ENCODE peak calls at places on chromosomes 13 and 19, in four cellular contexts. V is pancreas, C is heart left ventricle, I is astrocyte. Z is an unnamed sample.

GRCh38 chr19:4521170-4521887 is 3.0 kb upstream of the PLIN4 start:
- DNase-seq in C (no peak), V (no peak), I (no peak), Z (no peak)

GRCh38 chr13:40464349-40464748 is 202.1 kb downstream of the FOXO1 start:
- DNase-seq in V (no peak), C (no peak), I (no peak), Z (no peak)

GRCh38 chr13:29513981-29514719 is 81.3 kb downstream of the SLC7A1 start:
- DNase-seq in I (no peak), C (no peak), V (peak; percentile 56), Z (no peak)

GRCh38 chr13:28820099-28821051 is at the start of gene MTUS2:
- DNase-seq in V (peak; percentile 65), C (no peak), I (no peak), Z (no peak)

GRCh38 chr19:10551698-10552301 is 8.1 kb downstream of the ATG4D start:
- DNase-seq in I (no peak), C (no peak), V (peak; percentile 50), Z (no peak)

GRCh38 chr19:43950834-43951626 is at the start of gene ZNF221:
- DNase-seq in I (peak; percentile 97), C (peak; percentile 94), V (peak; percentile 84), Z (peak; percentile 90)

GRCh38 chr19:49487277-49488045 is at the start of gene RPL13A:
- DNase-seq in V (peak; percentile 100), C (peak; percentile 100), I (peak; percentile 93), Z (peak; percentile 100)

GRCh38 chr19:16106121-16106520 is 5.6 kb upstream of the RAB8A start:
- DNase-seq in V (no peak), C (no peak), I (peak; percentile 55), Z (no peak)

GRCh38 chr13:34506796-34507195 is 435.3 kb upstream of the NBEA start:
- DNase-seq in C (no peak), I (peak; percentile 42), V (no peak), Z (no peak)

GRCh38 chr13:24053505-24054251 is 106.8 kb upstream of the SPATA13 start:
- DNase-seq in V (no peak), C (no peak), I (peak; percentile 42), Z (no peak)

GRCh38 chr19:13579388-13580060 is 73.2 kb upstream of the CACNA1A start:
- DNase-seq in V (no peak), C (no peak), I (peak; percentile 53), Z (no peak)

GRCh38 chr19:4859697-4860096 is 7.8 kb downstream of the PLIN3 start:
- DNase-seq in V (no peak), C (no peak), I (no peak), Z (no peak)

GRCh38 chr19:40907968-40908735 is 26.1 kb upstream of the CYP2A7 start:
- DNase-seq in V (peak; percentile 75), I (no peak), C (no peak), Z (no peak)

GRCh38 chr19:47756953-47757608 is 11.7 kb downstream of the NOP53 start:
- DNase-seq in I (no peak), C (no peak), V (peak; percentile 59), Z (no peak)

GRCh38 chr19:58134244-58134643 is 16.3 kb downstream of the ZNF329 start:
- DNase-seq in C (no peak), V (no peak), I (no peak), Z (no peak)

GRCh38 chr13:41916173-41916954 is 44.5 kb downstream of the VWA8 start:
- DNase-seq in C (no peak), I (peak; percentile 90), V (no peak), Z (no peak)

GRCh38 chr19:39359026-39359425 is 16.8 kb downstream of the SAMD4B start:
- DNase-seq in V (no peak), I (no peak), C (no peak), Z (no peak)

GRCh38 chr13:113991191-113991669 is 17.4 kb upstream of the C13orf46 start:
- DNase-seq in C (peak; percentile 18), V (no peak), I (no peak), Z (no peak)

GRCh38 chr19:18733196-18733647 is 49.7 kb downstream of the CRTC1 start:
- DNase-seq in I (peak; percentile 65), C (no peak), V (peak; percentile 56), Z (no peak)

GRCh38 chr19:6730153-6730804 is 7.1 kb downstream of the GPR108 start:
- DNase-seq in V (peak; percentile 85), C (no peak), I (no peak), Z (no peak)

GRCh38 chr13:98975822-98976261 is 2.0 kb downstream of the DOCK9 start:
- DNase-seq in V (no peak), C (no peak), I (no peak), Z (no peak)

GRCh38 chr19:50679177-50680125 is 30.2 kb downstream of the C19orf81 start:
- DNase-seq in I (peak; percentile 26), C (peak; percentile 74), V (peak; percentile 84), Z (peak; percentile 81)

GRCh38 chr13:30429721-30430694 is 7.7 kb downstream of the UBE2L5 start:
- DNase-seq in V (no peak), I (peak; percentile 94), C (no peak), Z (no peak)

GRCh38 chr19:45784096-45784495 is 1.8 kb upstream of the DMPK start:
- DNase-seq in I (no peak), V (no peak), C (no peak), Z (no peak)

GRCh38 chr13:28220166-28220565 is 81.8 kb downstream of the PAN3 start:
- DNase-seq in V (no peak), I (peak; percentile 7), C (no peak), Z (no peak)

GRCh38 chr13:114071991-114072390 is 60.4 kb downstream of the RASA3 start:
- DNase-seq in C (peak; percentile 22), I (no peak), V (peak; percentile 22), Z (no peak)

GRCh38 chr13:50612717-50613116 is 230.8 kb downstream of the DLEU7 start:
- DNase-seq in C (no peak), V (no peak), I (no peak), Z (no peak)

GRCh38 chr19:5536337-5536894 is 31.3 kb downstream of the TINCR start:
- DNase-seq in C (peak; percentile 90), I (peak; percentile 54), V (peak; percentile 76), Z (peak; percentile 63)

GRCh38 chr19:23145617-23146415 is 29.0 kb downstream of the ZNF730 start:
- DNase-seq in C (no peak), I (no peak), V (no peak), Z (no peak)
- H3K9me3 ChIP-seq in C (no peaks in the 10 kb centered on the region), I (peaks cover 6% of the 10 kb centered on the region), V (no peaks in the 10 kb centered on the region), Z (peaks cover 69% of the 10 kb centered on the region)

GRCh38 chr19:2173841-2174577 is 10.3 kb downstream of the DOT1L start:
- DNase-seq in I (no peak), V (no peak), C (no peak), Z (no peak)
- H3K9me3 ChIP-seq in I (no peaks in the 10 kb centered on the region), V (no peaks in the 10 kb centered on the region), C (no peaks in the 10 kb centered on the region), Z (no peaks in the 10 kb centered on the region)

DNA sequence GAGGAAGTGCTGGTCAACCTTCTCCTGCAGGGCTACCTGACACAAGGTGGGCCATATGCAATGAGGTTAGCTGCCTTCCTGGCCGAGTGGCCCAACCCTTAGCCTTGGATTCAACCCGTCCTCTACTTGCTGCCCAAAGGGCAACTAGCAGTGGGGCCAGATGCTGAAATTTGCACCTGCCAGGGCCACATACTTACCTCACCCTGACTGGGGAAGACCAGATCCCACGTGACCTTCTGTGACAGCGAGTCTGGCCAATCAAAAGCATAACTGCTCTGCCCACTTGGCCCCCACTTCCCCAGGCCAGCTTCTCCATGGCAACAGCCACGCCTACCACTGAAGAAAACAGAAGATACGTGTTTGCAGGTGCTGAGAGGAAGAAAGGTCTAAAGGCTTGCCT is 10.9 kb downstream of the PEG3 start:
- DNase-seq in V (no peak), I (no peak), C (no peak), Z (no peak)
- H3K9me3 ChIP-seq in V (no peaks in the 10 kb centered on the region), I (peaks cover 7% of the 10 kb centered on the region), C (no peaks in the 10 kb centered on the region), Z (no peaks in the 10 kb centered on the region)

DNA sequence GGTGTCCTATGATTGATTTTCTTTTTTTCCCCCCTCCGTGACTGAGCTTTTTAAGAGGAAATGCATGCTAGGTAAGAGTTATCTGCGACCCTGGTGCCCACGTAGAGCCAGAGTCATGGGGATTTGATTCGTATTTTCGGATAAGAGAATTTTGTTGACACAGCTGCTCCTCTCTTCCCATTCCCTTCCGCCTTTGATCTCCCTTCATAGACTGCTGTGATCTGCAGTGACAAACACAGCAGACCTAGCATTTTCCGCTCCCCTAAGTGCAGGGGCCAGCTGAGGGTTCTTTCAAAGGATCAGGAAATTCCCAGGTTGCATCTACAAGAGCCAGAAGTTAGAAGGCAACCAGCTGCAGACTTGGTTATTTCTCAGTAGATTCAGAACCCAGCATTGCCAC is 70.5 kb downstream of the ZNF568 start:
- DNase-seq in V (no peak), C (no peak), I (no peak), Z (no peak)
- H3K9me3 ChIP-seq in V (no peaks in the 10 kb centered on the region), C (no peaks in the 10 kb centered on the region), I (peaks cover 5% of the 10 kb centered on the region), Z (no peaks in the 10 kb centered on the region)

GRCh38 chr13:18965347-18965855 is 216.2 kb downstream of the TUBA3C start:
- DNase-seq in V (no peak), I (no peak), C (no peak), Z (no peak)
- H3K9me3 ChIP-seq in V (no peaks in the 10 kb centered on the region), I (peaks cover 18% of the 10 kb centered on the region), C (no peaks in the 10 kb centered on the region), Z (no peaks in the 10 kb centered on the region)

GRCh38 chr13:70249332-70250064 is 141.2 kb upstream of the KLHL1 start:
- DNase-seq in V (no peak), C (no peak), I (peak; percentile 74), Z (no peak)
- H3K9me3 ChIP-seq in V (no peaks in the 10 kb centered on the region), C (no peaks in the 10 kb centered on the region), I (peaks cover 13% of the 10 kb centered on the region), Z (no peaks in the 10 kb centered on the region)